ENCODE peak calls at places on chromosomes 5 and 9, in seven cellular contexts. I, N, A, Y, M, K and B are unnamed samples.

GRCh38 chr9:81894891-81895290 is 33.3 kb upstream of the SPATA31D4 start:
- DNase-seq in I (no peak), N (no peak), A (no peak), Y (no peak), M (no peak), K (no peak), B (no peak)

GRCh38 chr5:40452874-40453624 is 226.7 kb upstream of the PTGER4 start:
- DNase-seq in I (no peak), N (no peak), A (no peak), Y (no peak), M (no peak), K (no peak), B (no peak)

GRCh38 chr5:146724975-146725374 is 153.6 kb downstream of the PPP2R2B start:
- DNase-seq in I (no peak), N (no peak), A (no peak), Y (peak; percentile 9), M (no peak), K (peak; percentile 38), B (no peak)

GRCh38 chr5:125093776-125094175 is 347.3 kb upstream of the ZNF608 start:
- DNase-seq in I (no peak), N (no peak), A (no peak), Y (peak; percentile 52), M (no peak), K (peak; percentile 73), B (no peak)

GRCh38 chr5:175047048-175047447 is 322.7 kb downstream of the MSX2 start:
- DNase-seq in I (no peak), N (no peak), A (no peak), Y (no peak), M (no peak), K (no peak), B (no peak)

GRCh38 chr5:119785057-119785456 is 155.7 kb downstream of the FAM170A start:
- DNase-seq in I (no peak), N (no peak), A (no peak), Y (no peak), M (no peak), K (no peak), B (no peak)

GRCh38 chr5:174527936-174528557 is 196.3 kb upstream of the MSX2 start:
- DNase-seq in I (no peak), N (no peak), A (no peak), Y (peak; percentile 69), M (no peak), K (no peak), B (no peak)

GRCh38 chr5:178304761-178305645 is 72.4 kb upstream of the PHYKPL start:
- DNase-seq in I (no peak), N (no peak), A (no peak), Y (no peak), M (no peak), K (no peak), B (peak; percentile 35)

GRCh38 chr5:54387659-54388232 is 67.8 kb upstream of the HSPB3 start:
- DNase-seq in I (no peak), N (no peak), A (no peak), Y (peak; percentile 76), M (no peak), K (peak; percentile 79), B (no peak)

GRCh38 chr5:15496886-15497285 is 3.1 kb upstream of the FBXL7 start:
- DNase-seq in I (no peak), N (no peak), A (no peak), Y (no peak), M (peak; percentile 26), K (no peak), B (no peak)

GRCh38 chr5:95892784-95893354 is 68.8 kb downstream of the ELL2 start:
- DNase-seq in I (peak; percentile 65), N (no peak), A (no peak), Y (peak; percentile 68), M (peak; percentile 43), K (peak; percentile 73), B (no peak)

GRCh38 chr9:121569266-121569648 is 69.6 kb upstream of the GGTA1 start:
- DNase-seq in I (no peak), N (no peak), A (no peak), Y (no peak), M (no peak), K (no peak), B (no peak)

GRCh38 chr9:108212179-108212578 is 643.6 kb downstream of the ACTL7B start:
- DNase-seq in I (no peak), N (no peak), A (no peak), Y (no peak), M (no peak), K (peak; percentile 4), B (no peak)

GRCh38 chr5:62948294-62948693 is 369.7 kb downstream of the LRRC70 start:
- DNase-seq in I (no peak), N (no peak), A (no peak), Y (no peak), M (no peak), K (no peak), B (no peak)

GRCh38 chr9:70406446-70406862 is 8.0 kb downstream of the KLF9 start:
- DNase-seq in I (peak; percentile 59), N (no peak), A (peak; percentile 76), Y (peak; percentile 63), M (no peak), K (peak; percentile 61), B (no peak)

GRCh38 chr5:126104951-126105350 is 318.3 kb upstream of the GRAMD2B start:
- DNase-seq in I (no peak), N (no peak), A (no peak), Y (no peak), M (no peak), K (no peak), B (no peak)

GRCh38 chr5:57538341-57538955 is 55.8 kb upstream of the ACTBL2 start:
- DNase-seq in I (no peak), N (no peak), A (no peak), Y (peak; percentile 24), M (no peak), K (peak; percentile 57), B (no peak)

GRCh38 chr5:15791859-15792258 is 291.9 kb downstream of the FBXL7 start:
- DNase-seq in I (no peak), N (no peak), A (no peak), Y (peak; percentile 18), M (no peak), K (no peak), B (no peak)

GRCh38 chr9:95570646-95571045 is 53.9 kb upstream of the PTCH1 start:
- DNase-seq in I (peak; percentile 37), N (no peak), A (no peak), Y (no peak), M (peak; percentile 25), K (peak; percentile 20), B (no peak)

GRCh38 chr5:62632181-62632580 is 53.6 kb downstream of the LRRC70 start:
- DNase-seq in I (no peak), N (no peak), A (no peak), Y (no peak), M (no peak), K (no peak), B (no peak)

GRCh38 chr5:83145882-83146331 is 68.6 kb downstream of the XRCC4 start:
- DNase-seq in I (no peak), N (no peak), A (no peak), Y (peak; percentile 87), M (no peak), K (peak; percentile 33), B (no peak)

GRCh38 chr9:131697097-131697496 is 42.8 kb downstream of the RAPGEF1 start:
- DNase-seq in I (peak; percentile 61), N (no peak), A (peak; percentile 52), Y (peak; percentile 89), M (no peak), K (peak; percentile 78), B (peak; percentile 65)
- TF ChIP-seq CTCF in I (no peak), N (no peak), A (no peak), Y (peak; percentile 55), M (no peak), K (peak; percentile 61), B (no peak)

GRCh38 chr5:7679663-7680062 is 171.3 kb downstream of the CFAP90 start:
- DNase-seq in I (no peak), N (no peak), A (no peak), Y (no peak), M (no peak), K (no peak), B (no peak)

GRCh38 chr5:7686794-7687193 is 164.1 kb downstream of the CFAP90 start:
- DNase-seq in I (no peak), N (no peak), A (no peak), Y (no peak), M (no peak), K (no peak), B (no peak)

GRCh38 chr5:7680260-7680659 is 170.7 kb downstream of the CFAP90 start:
- DNase-seq in I (no peak), N (no peak), A (no peak), Y (no peak), M (no peak), K (peak; percentile 24), B (no peak)

GRCh38 chr5:7682379-7682778 is 168.6 kb downstream of the CFAP90 start:
- DNase-seq in I (no peak), N (no peak), A (peak; percentile 46), Y (no peak), M (no peak), K (no peak), B (no peak)

DNA sequence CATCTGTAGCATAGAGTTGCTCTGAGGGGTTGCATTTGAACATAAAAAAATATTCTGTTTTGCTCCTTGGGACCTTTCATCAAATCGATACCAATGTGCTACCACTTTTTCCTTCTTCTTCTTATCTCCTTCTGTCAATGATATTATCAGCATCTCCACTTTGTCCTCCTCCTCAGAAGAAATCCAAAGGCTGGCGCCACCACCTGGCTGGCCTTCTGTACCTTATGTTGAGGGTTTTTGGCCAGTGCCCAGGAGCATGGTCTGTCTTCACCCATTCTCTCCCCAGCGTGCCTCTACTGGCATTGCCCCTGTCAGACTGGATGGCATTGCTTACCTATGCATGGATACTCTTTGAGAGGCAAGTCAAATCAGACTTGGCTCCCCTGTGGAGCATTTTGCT is 167.2 kb downstream of the CFAP90 start:
- DNase-seq in I (no peak), N (no peak), A (no peak), Y (no peak), M (no peak), K (no peak), B (no peak)
- TF ChIP-seq CTCF in I (no peak), N (no peak), A (no peak), Y (no peak), M (no peak), K (no peak), B (no peak)

DNA sequence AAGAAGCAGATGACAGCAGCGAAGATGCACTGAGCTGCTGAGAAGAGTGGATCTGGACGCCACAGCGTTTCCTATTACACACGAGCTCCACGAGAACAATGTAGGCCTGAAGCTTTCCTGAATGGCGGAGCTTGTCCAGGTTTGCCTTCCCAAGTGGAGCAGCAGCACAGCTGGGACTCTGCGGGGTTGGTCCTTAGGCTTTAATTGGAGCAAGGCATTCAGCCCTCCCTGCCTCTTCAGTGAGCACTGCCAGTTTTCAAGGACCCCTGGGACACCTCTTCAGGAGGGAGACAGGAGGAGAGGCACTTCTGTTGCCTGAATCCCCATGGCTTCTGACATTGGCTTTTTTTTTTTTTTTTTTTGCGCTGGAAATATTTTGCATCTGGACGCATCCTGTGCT is 179.4 kb downstream of the SEMA6A start:
- DNase-seq in I (no peak), N (no peak), A (no peak), Y (no peak), M (no peak), K (no peak), B (no peak)
- TF ChIP-seq CTCF in I (no peak), N (no peak), A (no peak), Y (no peak), M (no peak), K (no peak), B (no peak)

DNA sequence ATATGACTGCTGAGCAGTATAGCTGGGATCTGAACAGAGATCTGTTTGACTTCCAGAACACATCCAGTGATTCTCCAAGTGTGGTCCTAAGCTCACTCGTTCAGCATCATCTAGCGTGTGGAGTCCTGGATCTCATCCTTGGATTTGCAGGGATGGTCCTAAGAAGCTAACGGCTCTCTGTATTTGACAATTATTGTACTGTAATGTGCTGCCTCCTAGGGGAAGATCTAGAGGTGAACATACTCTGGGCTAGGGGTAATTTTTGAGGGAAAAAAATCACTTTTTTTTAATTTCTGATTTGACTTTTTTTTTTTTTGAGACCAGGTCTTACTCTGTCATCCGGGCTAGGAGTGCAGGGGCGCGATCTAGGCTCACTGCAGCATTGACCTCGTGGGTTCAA is 1.5 kb downstream of the SLC26A2 start:
- DNase-seq in I (no peak), N (no peak), A (no peak), Y (peak; percentile 80), M (peak; percentile 15), K (peak; percentile 83), B (no peak)
- TF ChIP-seq CTCF in I (peak; percentile 64), N (peak; percentile 48), A (no peak), Y (peak; percentile 74), M (no peak), K (peak; percentile 72), B (peak; percentile 29)